ENCODE peak calls at places on chromosomes 12 and 14, in four cellular contexts. Q is K562, H is H1, U is GM12878. M is an unnamed sample.
A peak's percentile ranks its signal among the peaks of the same experiment; 100 is the strongest.

GRCh38 chr14:52111583-52111982 is 42.7 kb upstream of the NID2 start:
- DNase-seq in Q (no peak), H (no peak), U (no peak), M (no peak)

GRCh38 chr14:71628433-71628832 is 303.8 kb upstream of the RGS6 start:
- DNase-seq in Q (no peak), H (no peak), U (no peak), M (peak; percentile 11)

GRCh38 chr14:69299286-69300035 is 39.5 kb downstream of the GALNT16 start:
- DNase-seq in Q (no peak), H (peak; percentile 55), U (no peak), M (no peak)

GRCh38 chr14:74566174-74567125 is 45.6 kb downstream of the LTBP2 start:
- DNase-seq in Q (no peak), H (no peak), U (no peak), M (no peak)

GRCh38 chr14:99839696-99840095 is 46.5 kb downstream of the EML1 start:
- DNase-seq in Q (no peak), H (no peak), U (no peak), M (no peak)

GRCh38 chr14:98580131-98580678 is 691.8 kb downstream of the BCL11B start:
- DNase-seq in Q (peak; percentile 3), H (no peak), U (no peak), M (no peak)

GRCh38 chr12:16282978-16283377 is 5.5 kb upstream of the SLC15A5 start:
- DNase-seq in Q (no peak), H (no peak), U (no peak), M (no peak)

GRCh38 chr14:32567543-32568384 is 238.7 kb downstream of the AKAP6 start:
- DNase-seq in Q (no peak), H (no peak), U (no peak), M (no peak)

GRCh38 chr12:130977046-130977758 is 23.5 kb downstream of the ADGRD1 start:
- DNase-seq in Q (no peak), H (no peak), U (no peak), M (no peak)

GRCh38 chr12:76680940-76681339 is 83.0 kb upstream of the ZDHHC17 start:
- DNase-seq in Q (no peak), H (no peak), U (no peak), M (no peak)
- TF ChIP-seq NRF1 in Q (no peak), H (no peak), U (no peak), M (no peak)

GRCh38 chr12:46402451-46402850 is 29.9 kb upstream of the SLC38A2 start:
- DNase-seq in Q (no peak), H (no peak), U (no peak), M (no peak)
- TF ChIP-seq NRF1 in Q (no peak), H (no peak), U (no peak), M (no peak)

GRCh38 chr14:81301371-81301770 is 80.6 kb upstream of the GTF2A1 start:
- DNase-seq in Q (no peak), H (no peak), U (no peak), M (no peak)

GRCh38 chr14:81301813-81302212 is 81.1 kb upstream of the GTF2A1 start:
- DNase-seq in Q (no peak), H (no peak), U (no peak), M (no peak)

GRCh38 chr14:81305743-81306142 is 85.0 kb upstream of the GTF2A1 start:
- DNase-seq in Q (no peak), H (no peak), U (no peak), M (no peak)

GRCh38 chr14:81303258-81303935 is 82.6 kb upstream of the GTF2A1 start:
- DNase-seq in Q (peak; percentile 77), H (no peak), U (peak; percentile 41), M (no peak)

GRCh38 chr14:81302613-81303012 is 81.9 kb upstream of the GTF2A1 start:
- DNase-seq in Q (no peak), H (no peak), U (no peak), M (no peak)
- TF ChIP-seq NRF1 in Q (no peak), H (no peak), U (no peak), M (no peak)

DNA sequence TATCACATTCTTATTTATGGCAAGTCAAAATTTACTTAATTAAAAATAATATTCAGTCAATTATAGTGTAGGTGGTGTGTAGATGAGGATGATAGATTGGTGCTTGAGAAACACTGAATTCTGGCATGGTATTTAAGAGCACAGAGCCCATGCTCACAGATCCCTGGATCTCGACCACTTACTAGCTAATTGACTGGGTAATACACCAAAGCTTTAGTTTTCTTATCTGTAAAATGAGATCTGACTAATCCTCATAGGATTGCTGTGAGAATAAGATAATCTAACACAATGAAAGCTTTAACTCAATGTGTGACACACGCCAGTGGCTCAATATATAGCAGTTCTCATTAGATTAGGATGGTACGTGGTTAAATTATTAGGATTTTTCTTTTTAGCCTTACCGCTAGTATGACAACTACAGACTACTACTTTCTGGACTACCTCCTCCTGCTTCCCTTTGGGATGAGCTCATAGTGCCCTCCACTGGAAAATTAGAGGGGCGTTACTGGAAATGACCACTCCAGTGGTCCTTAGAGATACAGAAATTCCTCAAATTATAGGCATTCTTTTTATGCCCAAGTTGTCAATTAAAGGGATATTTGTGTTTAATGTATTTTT is 482.8 kb upstream of the TBX3 start:
- DNase-seq in Q (no peak), H (no peak), U (no peak), M (no peak)
- TF ChIP-seq NRF1 in Q (no peak), H (no peak), U (no peak), M (no peak)

DNA sequence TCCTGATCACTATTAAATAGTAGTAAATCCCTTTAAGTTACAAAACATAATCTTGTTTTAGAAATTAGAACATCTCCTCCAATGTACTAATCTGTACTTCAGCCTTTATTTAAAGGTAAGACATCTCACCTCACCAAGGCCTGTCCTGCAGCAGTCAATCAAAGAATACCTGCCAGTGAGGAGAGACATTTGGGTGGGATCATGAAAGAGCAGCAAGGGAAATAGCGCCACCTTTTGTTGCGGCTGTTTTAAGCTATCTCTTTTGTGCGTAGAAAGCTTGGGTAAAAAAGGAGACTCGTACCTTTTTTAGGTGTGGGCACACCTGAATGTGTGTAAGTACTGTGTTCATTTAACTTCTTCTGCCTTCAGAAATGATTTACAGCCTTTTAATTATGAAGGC is 117.8 kb upstream of the TMTC1 start:
- DNase-seq in Q (no peak), H (peak; percentile 74), U (no peak), M (no peak)
- TF ChIP-seq NRF1 in Q (no peak), H (no peak), U (no peak), M (no peak)

GRCh38 chr12:106999444-106999843 is 12.5 kb upstream of the MTERF2 start:
- DNase-seq in Q (no peak), H (no peak), U (no peak), M (no peak)
- TF ChIP-seq NRF1 in Q (no peak), H (no peak), U (no peak), M (no peak)

GRCh38 chr12:120368789-120369475 is at the start of gene MSI1:
- DNase-seq in Q (no peak), H (peak; percentile 66), U (no peak), M (peak; percentile 93)
- TF ChIP-seq NRF1 in Q (no peak), H (no peak), U (no peak), M (no peak)

GRCh38 chr12:53601296-53601847 is 24.8 kb downstream of the ATF7 start:
- DNase-seq in Q (no peak), H (no peak), U (no peak), M (peak; percentile 33)

GRCh38 chr12:53600490-53601295 is 25.5 kb downstream of the ATF7 start:
- DNase-seq in Q (no peak), H (no peak), U (no peak), M (no peak)

GRCh38 chr12:53596920-53597363 is 29.2 kb downstream of the ATF7 start:
- DNase-seq in Q (no peak), H (no peak), U (no peak), M (no peak)

GRCh38 chr12:53602176-53602942 is 23.8 kb downstream of the ATF7 start:
- DNase-seq in Q (no peak), H (no peak), U (no peak), M (no peak)

DNA sequence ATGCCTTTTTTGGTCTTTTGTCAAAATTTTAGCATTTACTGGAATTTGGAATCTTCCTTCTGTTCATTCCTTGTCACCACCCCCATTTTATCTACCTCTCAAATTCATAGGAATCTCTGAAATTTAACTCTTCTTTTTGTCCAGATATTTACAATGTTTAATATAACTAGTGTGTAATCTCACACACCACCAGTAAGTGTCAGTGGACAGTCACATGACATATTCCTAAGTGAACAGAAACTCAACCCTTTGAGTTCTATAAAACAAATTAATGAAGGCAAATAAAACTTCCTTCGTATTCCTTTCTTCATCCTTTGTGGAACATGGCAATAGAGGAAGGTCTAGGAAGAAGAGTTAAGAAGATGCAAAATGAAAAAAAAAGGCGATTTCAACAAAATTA is 26.6 kb downstream of the ATF7 start:
- DNase-seq in Q (no peak), H (no peak), U (no peak), M (no peak)
- TF ChIP-seq NRF1 in Q (no peak), H (no peak), U (no peak), M (no peak)